ENCODE peak calls at places on chromosomes 4 and X, in ten cellular contexts. One of them, this sample, is unnamed.

GRCh38 chrX:17160971-17161370 is 214.0 kb upstream of the NHS start:
- DNase-seq in PC-3: peak; percentile 38
- DNase-seq in stimulated activated CD8-positive, alpha-beta memory T cell treated with anti-CD3 and anti-CD28 coated beads, Interleukin-4, amount 100 ng/mL, for 24 hours: no peak
- DNase-seq in C1 segment of cervical spinal cord: no peak
- DNase-seq in activated CD8-positive, alpha-beta memory T cell treated with anti-CD3 and anti-CD28 coated beads, Interleukin-2, amount 50 U/mL, for 48 hours: no peak
- DNase-seq in fibroblast of gingiva: no peak
- DNase-seq in ecto neural progenitor cell: no peak
- DNase-seq in RCC 7860: no peak
- DNase-seq in NCI-H510A treated with DMSO at 0.1 percent for 48 hours: no peak
- DNase-seq in stimulated activated CD4-positive, alpha-beta T cell treated with anti-CD3 and anti-CD28 coated beads, Interleukin-12 subunit alpha, Interleukin-12 subunit beta, amount 100 ng/mL, for 4 hours: no peak
- DNase-seq in this sample: no peak

GRCh38 chr4:73436674-73437557 is 895 bp downstream of the AFP start:
- DNase-seq in PC-3: no peak
- DNase-seq in stimulated activated CD8-positive, alpha-beta memory T cell treated with anti-CD3 and anti-CD28 coated beads, Interleukin-4, amount 100 ng/mL, for 24 hours: no peak
- DNase-seq in C1 segment of cervical spinal cord: no peak
- DNase-seq in activated CD8-positive, alpha-beta memory T cell treated with anti-CD3 and anti-CD28 coated beads, Interleukin-2, amount 50 U/mL, for 48 hours: no peak
- DNase-seq in fibroblast of gingiva: no peak
- DNase-seq in ecto neural progenitor cell: no peak
- DNase-seq in RCC 7860: no peak
- DNase-seq in NCI-H510A treated with DMSO at 0.1 percent for 48 hours: no peak
- DNase-seq in stimulated activated CD4-positive, alpha-beta T cell treated with anti-CD3 and anti-CD28 coated beads, Interleukin-12 subunit alpha, Interleukin-12 subunit beta, amount 100 ng/mL, for 4 hours: no peak
- DNase-seq in this sample: no peak

GRCh38 chr4:100489316-100489715 is 28.5 kb downstream of the EMCN start:
- DNase-seq in PC-3: no peak
- DNase-seq in stimulated activated CD8-positive, alpha-beta memory T cell treated with anti-CD3 and anti-CD28 coated beads, Interleukin-4, amount 100 ng/mL, for 24 hours: no peak
- DNase-seq in C1 segment of cervical spinal cord: no peak
- DNase-seq in activated CD8-positive, alpha-beta memory T cell treated with anti-CD3 and anti-CD28 coated beads, Interleukin-2, amount 50 U/mL, for 48 hours: no peak
- DNase-seq in fibroblast of gingiva: no peak
- DNase-seq in ecto neural progenitor cell: no peak
- DNase-seq in RCC 7860: no peak
- DNase-seq in NCI-H510A treated with DMSO at 0.1 percent for 48 hours: no peak
- DNase-seq in stimulated activated CD4-positive, alpha-beta T cell treated with anti-CD3 and anti-CD28 coated beads, Interleukin-12 subunit alpha, Interleukin-12 subunit beta, amount 100 ng/mL, for 4 hours: no peak
- DNase-seq in this sample: no peak

GRCh38 chrX:77160301-77160700 is 286.9 kb upstream of the FGF16 start:
- DNase-seq in PC-3: peak; percentile 13
- DNase-seq in stimulated activated CD8-positive, alpha-beta memory T cell treated with anti-CD3 and anti-CD28 coated beads, Interleukin-4, amount 100 ng/mL, for 24 hours: peak; percentile 3
- DNase-seq in C1 segment of cervical spinal cord: no peak
- DNase-seq in activated CD8-positive, alpha-beta memory T cell treated with anti-CD3 and anti-CD28 coated beads, Interleukin-2, amount 50 U/mL, for 48 hours: peak; percentile 54
- DNase-seq in fibroblast of gingiva: no peak
- DNase-seq in ecto neural progenitor cell: peak; percentile 49
- DNase-seq in RCC 7860: no peak
- DNase-seq in NCI-H510A treated with DMSO at 0.1 percent for 48 hours: no peak
- DNase-seq in stimulated activated CD4-positive, alpha-beta T cell treated with anti-CD3 and anti-CD28 coated beads, Interleukin-12 subunit alpha, Interleukin-12 subunit beta, amount 100 ng/mL, for 4 hours: peak; percentile 4
- DNase-seq in this sample: peak; percentile 29

GRCh38 chr4:142238589-142238988 is 602.2 kb downstream of the IL15 start:
- DNase-seq in PC-3: no peak
- DNase-seq in stimulated activated CD8-positive, alpha-beta memory T cell treated with anti-CD3 and anti-CD28 coated beads, Interleukin-4, amount 100 ng/mL, for 24 hours: no peak
- DNase-seq in C1 segment of cervical spinal cord: no peak
- DNase-seq in activated CD8-positive, alpha-beta memory T cell treated with anti-CD3 and anti-CD28 coated beads, Interleukin-2, amount 50 U/mL, for 48 hours: no peak
- DNase-seq in fibroblast of gingiva: peak; percentile 55
- DNase-seq in ecto neural progenitor cell: no peak
- DNase-seq in RCC 7860: no peak
- DNase-seq in NCI-H510A treated with DMSO at 0.1 percent for 48 hours: no peak
- DNase-seq in stimulated activated CD4-positive, alpha-beta T cell treated with anti-CD3 and anti-CD28 coated beads, Interleukin-12 subunit alpha, Interleukin-12 subunit beta, amount 100 ng/mL, for 4 hours: no peak
- DNase-seq in this sample: no peak

GRCh38 chr4:113574636-113575103 is 186.9 kb downstream of the CAMK2D start:
- DNase-seq in PC-3: no peak
- DNase-seq in stimulated activated CD8-positive, alpha-beta memory T cell treated with anti-CD3 and anti-CD28 coated beads, Interleukin-4, amount 100 ng/mL, for 24 hours: no peak
- DNase-seq in C1 segment of cervical spinal cord: no peak
- DNase-seq in activated CD8-positive, alpha-beta memory T cell treated with anti-CD3 and anti-CD28 coated beads, Interleukin-2, amount 50 U/mL, for 48 hours: no peak
- DNase-seq in fibroblast of gingiva: peak; percentile 83
- DNase-seq in ecto neural progenitor cell: no peak
- DNase-seq in RCC 7860: no peak
- DNase-seq in NCI-H510A treated with DMSO at 0.1 percent for 48 hours: no peak
- DNase-seq in stimulated activated CD4-positive, alpha-beta T cell treated with anti-CD3 and anti-CD28 coated beads, Interleukin-12 subunit alpha, Interleukin-12 subunit beta, amount 100 ng/mL, for 4 hours: no peak
- DNase-seq in this sample: no peak

GRCh38 chr4:151806511-151806927 is 45.7 kb upstream of the GATB start:
- DNase-seq in PC-3: peak; percentile 32
- DNase-seq in stimulated activated CD8-positive, alpha-beta memory T cell treated with anti-CD3 and anti-CD28 coated beads, Interleukin-4, amount 100 ng/mL, for 24 hours: no peak
- DNase-seq in C1 segment of cervical spinal cord: no peak
- DNase-seq in activated CD8-positive, alpha-beta memory T cell treated with anti-CD3 and anti-CD28 coated beads, Interleukin-2, amount 50 U/mL, for 48 hours: no peak
- DNase-seq in fibroblast of gingiva: peak; percentile 16
- DNase-seq in ecto neural progenitor cell: no peak
- DNase-seq in RCC 7860: peak; percentile 81
- DNase-seq in NCI-H510A treated with DMSO at 0.1 percent for 48 hours: no peak
- DNase-seq in stimulated activated CD4-positive, alpha-beta T cell treated with anti-CD3 and anti-CD28 coated beads, Interleukin-12 subunit alpha, Interleukin-12 subunit beta, amount 100 ng/mL, for 4 hours: no peak
- DNase-seq in this sample: no peak

GRCh38 chrX:54818221-54818620 is 10.7 kb downstream of the MAGED2 start:
- DNase-seq in PC-3: no peak
- DNase-seq in stimulated activated CD8-positive, alpha-beta memory T cell treated with anti-CD3 and anti-CD28 coated beads, Interleukin-4, amount 100 ng/mL, for 24 hours: no peak
- DNase-seq in C1 segment of cervical spinal cord: no peak
- DNase-seq in activated CD8-positive, alpha-beta memory T cell treated with anti-CD3 and anti-CD28 coated beads, Interleukin-2, amount 50 U/mL, for 48 hours: no peak
- DNase-seq in fibroblast of gingiva: no peak
- DNase-seq in ecto neural progenitor cell: no peak
- DNase-seq in RCC 7860: no peak
- DNase-seq in NCI-H510A treated with DMSO at 0.1 percent for 48 hours: no peak
- DNase-seq in stimulated activated CD4-positive, alpha-beta T cell treated with anti-CD3 and anti-CD28 coated beads, Interleukin-12 subunit alpha, Interleukin-12 subunit beta, amount 100 ng/mL, for 4 hours: no peak
- DNase-seq in this sample: no peak